ENCODE peak calls at places on chromosome 18, in eight cellular contexts. One of them, this sample, is unnamed. For H3K4me1 and H3K36me3, the result is how much of the 10 kb centered on the place peaks cover.

GRCh38 chr18:51009071-51009470 is 20.9 kb upstream of the SMAD4 start:
- DNase-seq in IMR-90: peak
- DNase-seq in uterus: no peak
- DNase-seq in ascending aorta: no peak
- DNase-seq in CD4-positive, alpha-beta memory T cell: no peak
- DNase-seq in heart left ventricle: no peak
- DNase-seq in spleen: no peak
- DNase-seq in lower lobe of right lung: no peak
- DNase-seq in this sample: no peak

GRCh38 chr18:34461266-34461665 is 236.6 kb upstream of the NOL4 start:
- DNase-seq in IMR-90: no peak
- DNase-seq in uterus: no peak
- DNase-seq in ascending aorta: no peak
- DNase-seq in CD4-positive, alpha-beta memory T cell: no peak
- DNase-seq in heart left ventricle: no peak
- DNase-seq in spleen: no peak
- DNase-seq in lower lobe of right lung: no peak
- DNase-seq in this sample: no peak

GRCh38 chr18:24530630-24531111 is 70.2 kb downstream of the HRH4 start:
- DNase-seq in IMR-90: peak
- DNase-seq in uterus: peak
- DNase-seq in ascending aorta: no peak
- DNase-seq in CD4-positive, alpha-beta memory T cell: no peak
- DNase-seq in heart left ventricle: no peak
- DNase-seq in spleen: no peak
- DNase-seq in lower lobe of right lung: no peak
- DNase-seq in this sample: no peak

GRCh38 chr18:11994346-11994707 is 13.0 kb downstream of the IMPA2 start:
- DNase-seq in IMR-90: peak
- DNase-seq in uterus: no peak
- DNase-seq in ascending aorta: no peak
- DNase-seq in CD4-positive, alpha-beta memory T cell: no peak
- DNase-seq in heart left ventricle: no peak
- DNase-seq in spleen: peak
- DNase-seq in lower lobe of right lung: peak
- DNase-seq in this sample: peak

GRCh38 chr18:12928149-12928548 is 19.7 kb upstream of the SEH1L start:
- DNase-seq in IMR-90: no peak
- DNase-seq in uterus: no peak
- DNase-seq in ascending aorta: no peak
- DNase-seq in CD4-positive, alpha-beta memory T cell: no peak
- DNase-seq in heart left ventricle: no peak
- DNase-seq in spleen: no peak
- DNase-seq in lower lobe of right lung: no peak
- DNase-seq in this sample: no peak

GRCh38 chr18:76364282-76365259 is 130.5 kb downstream of the ZNF516 start:
- DNase-seq in IMR-90: no peak
- DNase-seq in uterus: no peak
- DNase-seq in ascending aorta: no peak
- DNase-seq in CD4-positive, alpha-beta memory T cell: no peak
- DNase-seq in heart left ventricle: no peak
- DNase-seq in spleen: no peak
- DNase-seq in lower lobe of right lung: no peak
- DNase-seq in this sample: no peak

GRCh38 chr18:8708670-8709069 is 3.3 kb downstream of the MTCL1 start:
- DNase-seq in IMR-90: no peak
- DNase-seq in uterus: no peak
- DNase-seq in ascending aorta: no peak
- DNase-seq in CD4-positive, alpha-beta memory T cell: no peak
- DNase-seq in heart left ventricle: no peak
- DNase-seq in spleen: no peak
- DNase-seq in lower lobe of right lung: no peak
- DNase-seq in this sample: no peak

GRCh38 chr18:63317982-63318881 is 1.3 kb downstream of the BCL2 start:
- DNase-seq in IMR-90: no peak
- DNase-seq in uterus: peak
- DNase-seq in ascending aorta: peak
- DNase-seq in CD4-positive, alpha-beta memory T cell: peak
- DNase-seq in heart left ventricle: peak
- DNase-seq in spleen: peak
- DNase-seq in lower lobe of right lung: peak
- DNase-seq in this sample: peak

GRCh38 chr18:39799010-39799409 is 2156.0 kb upstream of the PIK3C3 start:
- DNase-seq in IMR-90: no peak
- DNase-seq in uterus: no peak
- DNase-seq in ascending aorta: no peak
- DNase-seq in CD4-positive, alpha-beta memory T cell: no peak
- DNase-seq in heart left ventricle: no peak
- DNase-seq in spleen: no peak
- DNase-seq in lower lobe of right lung: no peak
- DNase-seq in this sample: no peak

GRCh38 chr18:13265901-13266207 is 47.3 kb downstream of the LDLRAD4 start:
- DNase-seq in IMR-90: no peak
- DNase-seq in uterus: no peak
- DNase-seq in ascending aorta: no peak
- DNase-seq in CD4-positive, alpha-beta memory T cell: no peak
- DNase-seq in heart left ventricle: no peak
- DNase-seq in spleen: no peak
- DNase-seq in lower lobe of right lung: no peak
- DNase-seq in this sample: no peak

GRCh38 chr18:35117951-35118411 is 76.8 kb downstream of the MAPRE2 start:
- DNase-seq in IMR-90: peak
- DNase-seq in uterus: no peak
- DNase-seq in ascending aorta: no peak
- DNase-seq in CD4-positive, alpha-beta memory T cell: no peak
- DNase-seq in heart left ventricle: peak
- DNase-seq in spleen: no peak
- DNase-seq in lower lobe of right lung: no peak
- DNase-seq in this sample: no peak

GRCh38 chr18:11752116-11752911 is 63.2 kb downstream of the GNAL start:
- DNase-seq in IMR-90: peak
- DNase-seq in uterus: no peak
- DNase-seq in ascending aorta: no peak
- DNase-seq in CD4-positive, alpha-beta memory T cell: no peak
- DNase-seq in heart left ventricle: no peak
- DNase-seq in spleen: no peak
- DNase-seq in lower lobe of right lung: no peak
- DNase-seq in this sample: no peak

GRCh38 chr18:58337285-58337684 is 291.6 kb downstream of the ALPK2 start:
- DNase-seq in IMR-90: no peak
- DNase-seq in uterus: no peak
- DNase-seq in ascending aorta: no peak
- DNase-seq in CD4-positive, alpha-beta memory T cell: no peak
- DNase-seq in heart left ventricle: no peak
- DNase-seq in spleen: no peak
- DNase-seq in lower lobe of right lung: no peak
- DNase-seq in this sample: no peak

GRCh38 chr18:8571399-8571798 is 37.8 kb upstream of the RAB12 start:
- DNase-seq in IMR-90: no peak
- DNase-seq in uterus: no peak
- DNase-seq in ascending aorta: no peak
- DNase-seq in CD4-positive, alpha-beta memory T cell: no peak
- DNase-seq in heart left ventricle: no peak
- DNase-seq in spleen: no peak
- DNase-seq in lower lobe of right lung: no peak
- DNase-seq in this sample: no peak

GRCh38 chr18:54127759-54128378 is 96.6 kb downstream of the MBD2 start:
- DNase-seq in IMR-90: peak
- DNase-seq in uterus: no peak
- DNase-seq in ascending aorta: no peak
- DNase-seq in CD4-positive, alpha-beta memory T cell: no peak
- DNase-seq in heart left ventricle: peak
- DNase-seq in spleen: no peak
- DNase-seq in lower lobe of right lung: no peak
- DNase-seq in this sample: no peak

GRCh38 chr18:72539861-72540260 is 4.3 kb downstream of the CBLN2 start:
- DNase-seq in IMR-90: no peak
- DNase-seq in uterus: no peak
- DNase-seq in ascending aorta: no peak
- DNase-seq in CD4-positive, alpha-beta memory T cell: no peak
- DNase-seq in heart left ventricle: no peak
- DNase-seq in spleen: no peak
- DNase-seq in lower lobe of right lung: no peak
- DNase-seq in this sample: no peak

GRCh38 chr18:45526120-45526841 is 89.0 kb upstream of the SLC14A2 start:
- DNase-seq in IMR-90: no peak
- DNase-seq in uterus: peak
- DNase-seq in ascending aorta: no peak
- DNase-seq in CD4-positive, alpha-beta memory T cell: no peak
- DNase-seq in heart left ventricle: no peak
- DNase-seq in spleen: no peak
- DNase-seq in lower lobe of right lung: no peak
- DNase-seq in this sample: no peak

GRCh38 chr18:31679133-31679731 is 5.1 kb downstream of the B4GALT6 start:
- DNase-seq in IMR-90: peak
- DNase-seq in uterus: no peak
- DNase-seq in ascending aorta: no peak
- DNase-seq in CD4-positive, alpha-beta memory T cell: no peak
- DNase-seq in heart left ventricle: no peak
- DNase-seq in spleen: no peak
- DNase-seq in lower lobe of right lung: no peak
- DNase-seq in this sample: no peak

GRCh38 chr18:31677592-31677991 is 6.8 kb downstream of the B4GALT6 start:
- DNase-seq in IMR-90: no peak
- DNase-seq in uterus: no peak
- DNase-seq in ascending aorta: no peak
- DNase-seq in CD4-positive, alpha-beta memory T cell: no peak
- DNase-seq in heart left ventricle: no peak
- DNase-seq in spleen: no peak
- DNase-seq in lower lobe of right lung: no peak
- DNase-seq in this sample: no peak

GRCh38 chr18:31680836-31681568 is 3.4 kb downstream of the B4GALT6 start:
- DNase-seq in IMR-90: no peak
- DNase-seq in uterus: no peak
- DNase-seq in ascending aorta: no peak
- DNase-seq in CD4-positive, alpha-beta memory T cell: no peak
- DNase-seq in heart left ventricle: no peak
- DNase-seq in spleen: no peak
- DNase-seq in lower lobe of right lung: no peak
- DNase-seq in this sample: no peak

GRCh38 chr18:31679806-31680793 is 4.3 kb downstream of the B4GALT6 start:
- DNase-seq in IMR-90: no peak
- DNase-seq in uterus: no peak
- DNase-seq in ascending aorta: no peak
- DNase-seq in CD4-positive, alpha-beta memory T cell: no peak
- DNase-seq in heart left ventricle: no peak
- DNase-seq in spleen: no peak
- DNase-seq in lower lobe of right lung: no peak
- DNase-seq in this sample: no peak

DNA sequence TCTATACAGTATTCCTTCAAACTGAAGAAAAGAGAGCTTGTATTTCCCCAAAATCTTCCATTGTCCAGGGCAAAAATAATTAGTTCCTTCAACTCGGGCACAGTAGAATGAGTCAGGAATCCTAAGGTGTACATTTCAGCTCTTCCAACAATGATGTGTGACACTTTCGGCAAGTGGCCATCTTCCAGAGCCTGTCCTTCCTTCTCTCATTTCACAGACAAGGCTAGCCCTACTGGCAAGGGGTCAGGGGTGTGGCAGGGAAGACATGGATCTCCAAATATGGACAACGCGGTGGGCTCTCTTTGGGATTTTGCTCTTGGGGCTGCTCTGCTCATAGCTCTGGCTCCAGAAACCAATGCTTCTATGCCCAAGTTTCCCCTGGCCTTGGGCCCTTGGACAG is 6.0 kb downstream of the B4GALT6 start:
- DNase-seq in IMR-90: no peak
- DNase-seq in uterus: no peak
- DNase-seq in ascending aorta: no peak
- DNase-seq in CD4-positive, alpha-beta memory T cell: no peak
- DNase-seq in heart left ventricle: no peak
- DNase-seq in spleen: no peak
- DNase-seq in lower lobe of right lung: no peak
- DNase-seq in this sample: no peak
- H3K4me3 ChIP-seq in IMR-90: no peak
- H3K4me3 ChIP-seq in uterus: no peak
- H3K4me3 ChIP-seq in ascending aorta: no peak
- H3K4me3 ChIP-seq in CD4-positive, alpha-beta memory T cell: no peak
- H3K4me3 ChIP-seq in heart left ventricle: no peak
- H3K4me3 ChIP-seq in spleen: no peak
- H3K4me3 ChIP-seq in lower lobe of right lung: no peak
- H3K4me3 ChIP-seq in this sample: no peak

GRCh38 chr18:79463424-79463960 is 67.8 kb downstream of the NFATC1 start:
- DNase-seq in IMR-90: no peak
- DNase-seq in uterus: no peak
- DNase-seq in ascending aorta: no peak
- DNase-seq in CD4-positive, alpha-beta memory T cell: no peak
- DNase-seq in heart left ventricle: no peak
- DNase-seq in spleen: no peak
- DNase-seq in lower lobe of right lung: no peak
- DNase-seq in this sample: no peak
- H3K4me1 ChIP-seq in IMR-90: under half
- H3K4me1 ChIP-seq in uterus: under half
- H3K4me1 ChIP-seq in ascending aorta: under half
- H3K4me1 ChIP-seq in CD4-positive, alpha-beta memory T cell: under half
- H3K4me1 ChIP-seq in heart left ventricle: under half
- H3K4me1 ChIP-seq in spleen: under half
- H3K4me1 ChIP-seq in lower lobe of right lung: under half
- H3K4me1 ChIP-seq in this sample: under half

GRCh38 chr18:55404136-55404810 is 183.7 kb downstream of the TCF4 start:
- DNase-seq in IMR-90: no peak
- DNase-seq in uterus: no peak
- DNase-seq in ascending aorta: no peak
- DNase-seq in CD4-positive, alpha-beta memory T cell: no peak
- DNase-seq in heart left ventricle: no peak
- DNase-seq in spleen: no peak
- DNase-seq in lower lobe of right lung: no peak
- DNase-seq in this sample: no peak
- H3K36me3 ChIP-seq in IMR-90: under half
- H3K36me3 ChIP-seq in uterus: under half
- H3K36me3 ChIP-seq in ascending aorta: under half
- H3K36me3 ChIP-seq in CD4-positive, alpha-beta memory T cell: under half
- H3K36me3 ChIP-seq in heart left ventricle: under half
- H3K36me3 ChIP-seq in spleen: under half
- H3K36me3 ChIP-seq in lower lobe of right lung: under half
- H3K36me3 ChIP-seq in this sample: under half

DNA sequence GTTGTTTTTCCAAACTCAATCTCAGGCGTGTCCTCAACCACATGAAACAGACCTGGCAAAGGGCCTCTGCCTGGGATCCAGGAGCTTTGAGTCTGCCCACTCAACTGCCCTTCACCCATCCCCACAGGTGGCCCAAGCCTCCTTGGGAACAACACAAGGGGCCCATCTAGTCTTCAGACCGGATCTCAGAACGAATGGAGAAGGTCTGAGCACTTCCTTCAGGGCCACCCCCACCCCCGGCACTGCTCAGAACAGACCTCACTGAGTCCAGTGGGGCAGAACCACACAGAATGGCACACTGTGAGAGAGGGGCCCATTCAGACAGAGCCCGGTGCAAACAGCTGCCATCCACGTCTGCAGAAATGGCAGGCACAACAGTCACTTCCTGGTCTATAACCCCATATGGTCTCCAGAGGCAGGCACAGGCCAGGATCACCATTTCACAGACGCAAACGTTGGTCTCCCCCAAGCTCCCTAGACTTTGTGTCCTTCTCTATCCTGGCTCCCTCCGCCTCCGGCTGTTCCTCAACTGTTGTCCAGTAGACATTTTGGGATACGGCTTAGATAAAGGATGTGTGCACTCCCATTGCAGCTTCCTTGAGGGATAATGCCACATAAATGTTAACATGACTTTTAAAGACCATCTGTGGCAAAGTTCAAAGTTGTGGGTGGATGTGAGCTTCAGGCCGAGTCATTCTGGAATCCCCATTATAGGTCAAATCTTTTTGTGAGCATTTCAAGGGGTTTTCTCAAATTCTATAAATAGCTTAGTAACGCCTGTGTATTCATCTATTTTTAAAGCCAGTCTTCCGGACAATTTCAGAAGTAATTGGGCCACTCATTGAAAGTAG is 149.7 kb downstream of the SMAD7 start:
- DNase-seq in IMR-90: peak
- DNase-seq in uterus: peak
- DNase-seq in ascending aorta: no peak
- DNase-seq in CD4-positive, alpha-beta memory T cell: no peak
- DNase-seq in heart left ventricle: peak
- DNase-seq in spleen: peak
- DNase-seq in lower lobe of right lung: peak
- DNase-seq in this sample: peak
- H3K4me3 ChIP-seq in IMR-90: no peak
- H3K4me3 ChIP-seq in uterus: no peak
- H3K4me3 ChIP-seq in ascending aorta: no peak
- H3K4me3 ChIP-seq in CD4-positive, alpha-beta memory T cell: no peak
- H3K4me3 ChIP-seq in heart left ventricle: no peak
- H3K4me3 ChIP-seq in spleen: no peak
- H3K4me3 ChIP-seq in lower lobe of right lung: no peak
- H3K4me3 ChIP-seq in this sample: no peak

This sample was measured in right atrium auricular region.